ENCODE peak calls at places on chromosomes 13 and 19, in five cellular contexts. V, Y, Q, G and R are unnamed samples.

GRCh38 chr13:105937451-105937850 is 598.0 kb downstream of the EFNB2 start:
- DNase-seq in Y (no peak), V (no peak), Q (no peak), G (peak), R (no peak)

GRCh38 chr19:19304186-19304975 is 15.9 kb downstream of the SUGP1 start:
- DNase-seq in V (no peak), G (peak), Q (no peak), Y (no peak), R (no peak)

GRCh38 chr19:48717059-48717395 is 2.5 kb downstream of the MAMSTR start:
- DNase-seq in Y (no peak), G (no peak), V (no peak), Q (no peak), R (no peak)

GRCh38 chr19:33812388-33813330 is 16.0 kb downstream of the KCTD15 start:
- DNase-seq in Y (no peak), V (no peak), Q (no peak), G (peak), R (no peak)

GRCh38 chr13:49374585-49375290 is 69.1 kb downstream of the CAB39L start:
- DNase-seq in Y (no peak), G (no peak), V (no peak), Q (peak), R (no peak)

GRCh38 chr19:5913739-5914357 is at the start of gene CAPS:
- DNase-seq in G (no peak), V (peak), Q (no peak), Y (no peak), R (peak)

GRCh38 chr13:50845211-50845610 is 1.7 kb upstream of the DLEU7 start:
- DNase-seq in V (no peak), Q (no peak), Y (no peak), G (no peak), R (no peak)

GRCh38 chr13:85693889-85694511 is 105.2 kb downstream of the SLITRK6 start:
- DNase-seq in Q (no peak), G (no peak), Y (no peak), V (no peak), R (no peak)

GRCh38 chr19:46621191-46622117 is 3.4 kb downstream of the PTGIR start:
- DNase-seq in Y (no peak), G (peak), V (no peak), Q (no peak), R (no peak)

GRCh38 chr13:51823861-51824260 is 19.9 kb upstream of the DHRS12 start:
- DNase-seq in Y (no peak), Q (no peak), V (no peak), G (no peak), R (no peak)

GRCh38 chr13:80337011-80337688 is 3.8 kb downstream of the SPRY2 start:
- DNase-seq in Q (no peak), G (peak), V (no peak), Y (no peak), R (no peak)

GRCh38 chr19:51479531-51480331 is 1.4 kb downstream of the CEACAM18 start:
- DNase-seq in G (no peak), Y (no peak), Q (no peak), V (no peak), R (no peak)

GRCh38 chr13:85632526-85633215 is 166.5 kb downstream of the SLITRK6 start:
- DNase-seq in V (no peak), Q (no peak), G (no peak), Y (no peak), R (no peak)

GRCh38 chr19:16363133-16363851 is 38.7 kb downstream of the KLF2 start:
- DNase-seq in G (no peak), Q (no peak), V (no peak), Y (no peak), R (no peak)

GRCh38 chr13:101795460-101795859 is 343.0 kb downstream of the ITGBL1 start:
- DNase-seq in Q (no peak), V (no peak), G (no peak), Y (no peak), R (no peak)

GRCh38 chr13:77136902-77137420 is 110.0 kb upstream of the FBXL3 start:
- DNase-seq in V (no peak), Y (no peak), Q (no peak), G (no peak), R (no peak)

GRCh38 chr13:67075239-67075638 is 154.9 kb downstream of the PCDH9 start:
- DNase-seq in Q (no peak), V (no peak), Y (no peak), G (no peak), R (no peak)

GRCh38 chr19:14039181-14039580 is 7.6 kb downstream of the IL27RA start:
- DNase-seq in G (no peak), Y (no peak), V (no peak), Q (peak), R (no peak)

GRCh38 chr13:84430015-84430414 is 547.7 kb upstream of the SLITRK1 start:
- DNase-seq in Q (no peak), V (no peak), Y (no peak), G (no peak), R (no peak)

GRCh38 chr19:53076984-53077383 is 26.2 kb downstream of the ZNF160 start:
- DNase-seq in V (peak), Q (no peak), G (peak), Y (no peak), R (peak)

GRCh38 chr13:78625384-78625783 is 22.0 kb upstream of the POU4F1 start:
- DNase-seq in Q (no peak), G (no peak), V (no peak), Y (no peak), R (no peak)

GRCh38 chr19:944663-945241 is 18.9 kb downstream of the ARID3A start:
- DNase-seq in G (peak), Y (no peak), V (no peak), Q (no peak), R (no peak)

GRCh38 chr19:30388327-30388726 is 16.1 kb downstream of the ZNF536 start:
- DNase-seq in Y (no peak), G (no peak), Q (no peak), V (no peak), R (no peak)

GRCh38 chr19:35710784-35711723 is 6.7 kb downstream of the ZBTB32 start:
- DNase-seq in Y (no peak), G (no peak), Q (no peak), V (no peak), R (no peak)

GRCh38 chr19:17488593-17489391 is 18.5 kb downstream of the SLC27A1 start:
- DNase-seq in Y (peak), G (peak), Q (peak), V (peak), R (no peak)

GRCh38 chr13:32309312-32309711 is 5.9 kb downstream of the ZAR1L start:
- DNase-seq in Y (no peak), V (no peak), G (no peak), Q (no peak), R (no peak)

GRCh38 chr13:95500136-95500718 is 52.3 kb upstream of the CLDN10 start:
- DNase-seq in Q (no peak), Y (no peak), G (no peak), V (no peak), R (no peak)
- TF ChIP-seq JUND in Q (no peak), Y (no peak), G (no peak), V (no peak), R (no peak)

DNA sequence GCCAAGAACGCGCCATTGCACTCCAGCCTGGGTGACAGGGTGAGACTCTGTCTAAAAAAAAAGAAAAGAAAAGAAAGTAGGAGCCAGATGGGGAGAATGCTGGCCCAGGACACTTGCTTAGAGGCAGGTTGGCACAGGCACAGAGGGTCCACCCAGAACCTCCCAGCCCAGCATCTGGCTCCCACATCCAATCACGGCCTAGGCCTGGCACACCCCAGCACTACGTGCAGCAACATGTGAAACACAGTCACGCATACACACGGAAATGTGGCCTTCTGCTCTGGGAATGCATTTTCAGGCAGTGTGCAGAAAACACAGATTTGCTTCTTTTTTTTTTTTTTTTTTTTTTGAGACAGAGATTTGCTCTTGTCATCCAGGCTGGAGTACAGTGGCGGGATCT is 20.9 kb upstream of the FOSB start:
- DNase-seq in Q (no peak), G (no peak), V (no peak), Y (no peak), R (no peak)
- TF ChIP-seq JUND in Q (no peak), G (no peak), V (no peak), Y (no peak), R (no peak)

DNA sequence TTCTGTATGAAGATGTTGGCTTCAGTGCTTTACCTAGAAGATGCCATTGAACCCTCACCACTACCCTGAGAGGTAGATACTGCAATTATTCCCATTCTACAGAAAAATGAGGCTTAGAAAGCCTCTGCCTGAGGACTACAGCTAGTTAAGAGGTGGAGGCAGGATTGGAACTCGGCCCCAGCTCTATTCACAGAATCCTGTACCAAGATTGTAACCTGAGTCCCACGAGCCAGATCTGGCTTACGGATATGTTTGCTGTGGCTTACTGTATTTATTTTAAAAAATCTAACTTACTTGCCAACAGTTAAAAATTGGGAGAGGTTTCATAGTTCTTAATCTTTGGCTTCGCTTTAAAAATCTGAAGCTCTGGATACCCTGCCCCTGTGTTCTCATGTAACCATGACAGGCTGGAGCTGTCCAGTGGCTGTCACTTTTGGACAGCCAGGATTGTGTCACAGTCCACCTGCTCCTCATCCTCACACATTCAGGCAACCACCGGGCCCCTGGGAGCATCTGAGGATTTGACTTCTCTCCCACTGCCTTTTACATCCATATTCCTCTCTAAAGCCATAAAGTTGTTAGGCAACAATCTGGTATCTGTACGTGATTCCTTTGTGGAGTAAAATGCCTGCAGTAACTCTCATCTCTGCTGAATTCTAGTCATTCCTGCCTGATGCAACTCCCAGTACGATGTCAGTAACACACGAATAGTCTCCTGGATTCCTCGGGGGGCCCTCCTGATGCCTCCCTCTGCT is 160.8 kb upstream of the SERP2 start:
- DNase-seq in Q (no peak), G (no peak), Y (no peak), V (no peak), R (no peak)
- TF ChIP-seq JUND in Q (no peak), G (no peak), Y (no peak), V (no peak), R (no peak)

GRCh38 chr19:4067396-4068057 is 828 bp upstream of the ZBTB7A start:
- DNase-seq in Q (peak), G (peak), Y (no peak), V (no peak), R (peak)
- TF ChIP-seq JUND in Q (no peak), G (no peak), Y (no peak), V (no peak), R (no peak)

GRCh38 chr13:111027481-111028439 is 87.3 kb upstream of the ARHGEF7 start:
- DNase-seq in Q (no peak), Y (no peak), G (no peak), V (peak), R (no peak)
- TF ChIP-seq JUND in Q (no peak), Y (no peak), G (no peak), V (no peak), R (no peak)

GRCh38 chr13:113633485-113633873 is 24.5 kb downstream of the ATP4B start:
- DNase-seq in Q (no peak), V (no peak), G (no peak), Y (no peak), R (no peak)
- TF ChIP-seq JUND in Q (no peak), V (no peak), G (no peak), Y (no peak), R (no peak)